ENCODE peak calls at places on chromosomes 12 and 14, in six cellular contexts. O is sigmoid colon, E is prostate gland, U is GM12878, M is coronary artery, W is tibial nerve. S is an unnamed sample.

GRCh38 chr12:80690513-80690912 is 16.9 kb upstream of the MYF6 start:
- DNase-seq in O (no peak), E (no peak), U (no peak), M (no peak), W (no peak), S (no peak)

GRCh38 chr14:75453817-75454434 is 26.1 kb downstream of the JDP2 start:
- DNase-seq in O (no peak), E (no peak), U (peak), M (no peak), W (no peak), S (no peak)

GRCh38 chr12:49482095-49483051 is 56.5 kb upstream of the KCNH3 start:
- DNase-seq in O (no peak), E (no peak), U (no peak), M (no peak), W (no peak), S (peak)

GRCh38 chr14:66396165-66396564 is 90.0 kb upstream of the CCDC196 start:
- DNase-seq in O (no peak), E (no peak), U (no peak), M (no peak), W (no peak), S (no peak)

GRCh38 chr12:120394483-120395367 is 25.8 kb upstream of the MSI1 start:
- DNase-seq in O (no peak), E (peak), U (no peak), M (no peak), W (no peak), S (peak)

GRCh38 chr14:101516401-101516800 is 44.9 kb upstream of the DIO3 start:
- DNase-seq in O (no peak), E (no peak), U (no peak), M (no peak), W (no peak), S (no peak)

GRCh38 chr14:46580941-46581671 is 70.5 kb downstream of the RPL10L start:
- DNase-seq in O (no peak), E (no peak), U (no peak), M (no peak), W (no peak), S (peak)

GRCh38 chr12:89101440-89101839 is 250.9 kb downstream of the DUSP6 start:
- DNase-seq in O (no peak), E (no peak), U (no peak), M (no peak), W (no peak), S (no peak)

GRCh38 chr12:95220726-95221125 is 3.1 kb downstream of the VEZT start:
- DNase-seq in O (no peak), E (no peak), U (no peak), M (no peak), W (no peak), S (no peak)
- H3K27ac ChIP-seq in O (peak), E (no peak), U (no peak), M (no peak), W (no peak), S (no peak)

DNA sequence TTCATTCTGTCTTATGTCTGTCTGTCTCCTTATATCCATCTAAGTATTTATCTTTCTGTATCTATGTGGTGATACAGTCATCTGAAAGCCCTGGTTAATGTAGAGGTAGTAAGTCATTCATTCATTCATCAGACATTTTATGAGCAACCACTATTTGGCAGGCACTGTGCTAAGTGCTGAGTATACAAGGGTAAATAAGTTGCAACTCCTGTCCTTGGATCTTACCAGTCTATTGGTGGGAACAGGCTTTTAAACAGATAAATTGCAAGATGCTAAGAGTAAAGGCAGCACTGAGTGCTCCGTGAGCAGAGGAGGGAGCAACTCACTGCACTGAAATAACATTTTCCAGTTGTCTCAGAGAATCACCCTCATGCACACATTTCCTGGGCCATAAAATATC is 68.6 kb downstream of the TMEM30B start:
- DNase-seq in O (no peak), E (no peak), U (no peak), M (no peak), W (no peak), S (no peak)
- H3K27ac ChIP-seq in O (no peak), E (no peak), U (no peak), M (no peak), W (no peak), S (no peak)

GRCh38 chr14:54172562-54172961 is 215.9 kb upstream of the BMP4 start:
- DNase-seq in O (no peak), E (no peak), U (no peak), M (no peak), W (no peak), S (no peak)

GRCh38 chr14:54174437-54174836 is 217.8 kb upstream of the BMP4 start:
- DNase-seq in O (no peak), E (no peak), U (no peak), M (no peak), W (no peak), S (no peak)

GRCh38 chr14:54175298-54175942 is 218.8 kb upstream of the BMP4 start:
- DNase-seq in O (peak), E (peak), U (peak), M (no peak), W (peak), S (peak)

GRCh38 chr14:54172114-54172513 is 215.5 kb upstream of the BMP4 start:
- DNase-seq in O (no peak), E (no peak), U (no peak), M (no peak), W (no peak), S (no peak)

DNA sequence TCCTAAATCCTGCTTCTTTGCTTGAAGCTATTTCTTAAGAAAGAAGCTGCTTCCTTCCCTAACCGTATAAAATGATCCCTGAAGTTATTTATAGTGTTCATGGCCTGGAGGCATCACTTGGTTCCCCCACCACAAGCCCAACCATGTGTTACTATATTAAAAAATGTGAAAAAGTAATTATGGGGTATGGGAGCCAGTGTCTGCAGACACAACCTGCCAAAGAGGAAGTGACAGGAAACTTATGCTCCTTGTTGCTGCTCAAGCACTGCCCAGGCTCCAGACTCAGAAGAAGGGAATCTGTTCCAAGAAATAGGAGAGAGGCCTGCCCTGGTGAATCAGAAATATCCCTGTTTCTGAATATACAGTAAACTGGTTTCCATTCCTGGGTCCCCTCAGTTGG is 217.2 kb upstream of the BMP4 start:
- DNase-seq in O (no peak), E (no peak), U (no peak), M (no peak), W (no peak), S (no peak)
- H3K27ac ChIP-seq in O (no peak), E (no peak), U (no peak), M (peak), W (no peak), S (no peak)

GRCh38 chr12:77847665-77848431 is 17.2 kb downstream of the NAV3 start:
- DNase-seq in O (no peak), E (peak), U (peak), M (no peak), W (no peak), S (no peak)
- H3K27ac ChIP-seq in O (peak), E (peak), U (peak), M (peak), W (peak), S (no peak)

GRCh38 chr14:95213774-95214173 is 56.4 kb upstream of the DICER1 start:
- DNase-seq in O (no peak), E (no peak), U (no peak), M (no peak), W (no peak), S (no peak)

GRCh38 chr14:95215094-95215493 is 57.8 kb upstream of the DICER1 start:
- DNase-seq in O (no peak), E (no peak), U (peak), M (no peak), W (no peak), S (no peak)

GRCh38 chr14:95208598-95208997 is 51.3 kb upstream of the DICER1 start:
- DNase-seq in O (peak), E (no peak), U (no peak), M (no peak), W (no peak), S (no peak)

GRCh38 chr14:95210699-95211098 is 53.4 kb upstream of the DICER1 start:
- DNase-seq in O (peak), E (no peak), U (no peak), M (no peak), W (no peak), S (no peak)

GRCh38 chr14:95211721-95212504 is 54.6 kb upstream of the DICER1 start:
- DNase-seq in O (peak), E (no peak), U (peak), M (peak), W (no peak), S (no peak)
- H3K27ac ChIP-seq in O (no peak), E (no peak), U (no peak), M (no peak), W (no peak), S (no peak)